ENCODE peak calls at places on chromosomes 16 and 17, in eight cellular contexts. B, K, I, S, C, R, W and M are unnamed samples.

GRCh38 chr16:9115277-9115676 is 23.8 kb downstream of the HAPSTR1 start:
- DNase-seq in R (no peak), B (no peak), C (no peak), K (no peak), I (no peak), W (no peak), S (no peak), M (no peak)

GRCh38 chr16:2280461-2280860 is 12.5 kb upstream of the RNPS1 start:
- DNase-seq in S (no peak), B (no peak), K (no peak), W (no peak), R (no peak), I (no peak), C (no peak), M (peak)

GRCh38 chr17:47239663-47240374 is 13.8 kb upstream of the ITGB3 start:
- DNase-seq in W (no peak), K (no peak), I (peak), R (peak), B (peak), C (peak), S (peak), M (peak)

GRCh38 chr17:48676963-48677558 is 45.3 kb downstream of the PRAC1 start:
- DNase-seq in R (no peak), K (no peak), I (no peak), S (no peak), B (no peak), C (no peak), W (no peak), M (no peak)

GRCh38 chr16:9112166-9112843 is 20.9 kb downstream of the HAPSTR1 start:
- DNase-seq in S (peak), R (no peak), C (no peak), B (no peak), K (no peak), W (no peak), I (no peak), M (no peak)

GRCh38 chr17:48624544-48625501 is 1.3 kb downstream of the HOXB9 start:
- DNase-seq in S (no peak), B (no peak), I (no peak), R (no peak), W (no peak), C (no peak), K (no peak), M (no peak)

GRCh38 chr16:11240636-11241473 is 15.1 kb downstream of the SOCS1 start:
- DNase-seq in W (no peak), K (no peak), S (peak), C (no peak), B (no peak), R (no peak), I (no peak), M (no peak)

GRCh38 chr17:49439673-49440571 is 25.2 kb upstream of the PHB1 start:
- DNase-seq in W (no peak), B (no peak), S (no peak), I (no peak), C (no peak), R (no peak), K (no peak), M (no peak)

GRCh38 chr17:30095507-30096244 is 20.9 kb upstream of the NSRP1 start:
- DNase-seq in R (peak), K (no peak), B (no peak), W (no peak), S (peak), I (no peak), C (no peak), M (no peak)

GRCh38 chr17:63798572-63799113 is 24.7 kb downstream of the DDX42 start:
- DNase-seq in W (no peak), S (no peak), B (no peak), I (no peak), C (no peak), K (no peak), R (no peak), M (no peak)

GRCh38 chr17:77516902-77517301 is 376.1 kb downstream of the SEC14L1 start:
- DNase-seq in R (no peak), K (no peak), I (no peak), C (no peak), B (no peak), W (no peak), S (no peak), M (no peak)

GRCh38 chr16:57577691-57578224 is 35.3 kb downstream of the ADGRG5 start:
- DNase-seq in I (no peak), S (peak), W (no peak), C (no peak), B (no peak), K (peak), R (no peak), M (no peak)

GRCh38 chr16:70800798-70801480 is at the start of gene VAC14:
- DNase-seq in I (peak), C (peak), W (peak), S (peak), R (peak), K (peak), B (peak), M (peak)

GRCh38 chr16:14325921-14326401 is 254.8 kb downstream of the MRTFB start:
- DNase-seq in W (no peak), S (no peak), I (no peak), R (peak), B (no peak), C (no peak), K (no peak), M (no peak)

GRCh38 chr16:57801856-57802634 is at the start of gene KIFC3:
- DNase-seq in S (peak), B (peak), W (peak), C (peak), R (peak), K (peak), I (peak), M (peak)

GRCh38 chr16:50677351-50677750 is 3.8 kb downstream of the SNX20 start:
- DNase-seq in S (no peak), I (no peak), B (no peak), K (no peak), W (no peak), C (no peak), R (no peak), M (no peak)

GRCh38 chr17:78504156-78504925 is 72.9 kb downstream of the DNAH17 start:
- DNase-seq in I (no peak), B (no peak), C (no peak), K (no peak), R (no peak), W (no peak), S (no peak), M (no peak)

GRCh38 chr16:48101069-48101674 is 54.6 kb downstream of the ABCC12 start:
- DNase-seq in C (no peak), I (no peak), W (no peak), B (no peak), S (no peak), R (no peak), K (no peak), M (no peak)

GRCh38 chr17:73430848-73431247 is 119.0 kb upstream of the CDC42EP4 start:
- DNase-seq in B (no peak), C (no peak), I (no peak), K (no peak), W (no peak), R (peak), S (no peak), M (no peak)

GRCh38 chr17:45948881-45949624 is 50.0 kb upstream of the STH start:
- DNase-seq in I (peak), W (peak), B (peak), C (peak), K (peak), R (peak), S (peak), M (peak)

GRCh38 chr17:75250009-75250471 is 11.4 kb downstream of the GGA3 start:
- DNase-seq in C (no peak), B (no peak), W (peak), K (peak), I (peak), S (no peak), R (peak), M (no peak)

GRCh38 chr17:41657164-41657754 is 31.4 kb upstream of the EIF1 start:
- DNase-seq in W (no peak), S (no peak), B (no peak), K (no peak), I (no peak), R (no peak), C (no peak), M (no peak)

GRCh38 chr17:77327566-77328463 is 187.0 kb downstream of the SEC14L1 start:
- DNase-seq in K (no peak), I (no peak), C (no peak), B (no peak), W (no peak), S (peak), R (no peak), M (peak)

GRCh38 chr16:13550254-13550653 is 369.7 kb upstream of the ERCC4 start:
- DNase-seq in K (no peak), S (no peak), B (no peak), R (no peak), I (no peak), W (no peak), C (no peak), M (no peak)

GRCh38 chr16:7597677-7598076 is 265.0 kb downstream of the RBFOX1 start:
- DNase-seq in B (no peak), S (no peak), C (no peak), I (no peak), K (no peak), R (no peak), W (no peak), M (no peak)

GRCh38 chr16:56604966-56605365 is 3.4 kb upstream of the MT2A start:
- DNase-seq in W (no peak), C (no peak), K (no peak), B (no peak), S (no peak), I (no peak), R (peak), M (no peak)

GRCh38 chr16:57145964-57146647 is 39.7 kb downstream of the PSME3IP1 start:
- DNase-seq in B (no peak), W (no peak), R (no peak), C (no peak), I (no peak), K (no peak), S (no peak), M (peak)

GRCh38 chr17:16468428-16468992 is 23.5 kb downstream of the LRRC75A start:
- DNase-seq in W (no peak), R (no peak), I (no peak), S (no peak), C (peak), B (no peak), K (no peak), M (peak)

GRCh38 chr17:72386619-72387237 is 265.9 kb downstream of the SOX9 start:
- DNase-seq in C (no peak), B (no peak), I (no peak), S (no peak), K (no peak), W (no peak), R (no peak), M (no peak)

GRCh38 chr17:56475121-56475520 is 118.4 kb upstream of the NOG start:
- DNase-seq in C (no peak), W (no peak), B (no peak), S (no peak), I (no peak), R (no peak), K (no peak), M (no peak)

GRCh38 chr16:83852774-83853173 is 45.0 kb downstream of the HSBP1 start:
- DNase-seq in S (no peak), B (no peak), R (no peak), C (no peak), I (no peak), K (no peak), W (no peak), M (no peak)

GRCh38 chr16:2298621-2299020 is 30.7 kb upstream of the RNPS1 start:
- DNase-seq in K (no peak), B (no peak), I (no peak), W (no peak), R (no peak), C (no peak), S (no peak), M (no peak)

GRCh38 chr17:53919356-53919755 is 96.6 kb downstream of the KIF2B start:
- DNase-seq in R (no peak), C (no peak), I (no peak), S (no peak), B (no peak), K (no peak), W (no peak), M (no peak)

GRCh38 chr17:55852734-55853133 is 101.9 kb downstream of the PCTP start:
- DNase-seq in I (no peak), C (no peak), K (no peak), S (no peak), W (no peak), B (no peak), R (no peak), M (no peak)

GRCh38 chr17:80029235-80029974 is 6.3 kb downstream of the TBC1D16 start:
- DNase-seq in I (peak), S (no peak), K (no peak), R (peak), W (no peak), B (no peak), C (no peak), M (peak)

GRCh38 chr17:75067856-75068255 is 19.9 kb upstream of the SLC16A5 start:
- DNase-seq in W (no peak), C (no peak), K (no peak), S (no peak), B (no peak), I (no peak), R (no peak), M (no peak)

GRCh38 chr17:50268632-50269287 is 5.5 kb upstream of the TMEM92 start:
- DNase-seq in W (no peak), R (no peak), I (no peak), S (no peak), B (no peak), K (no peak), C (no peak), M (no peak)

GRCh38 chr17:79678856-79679255 is 51.9 kb upstream of the ENPP7 start:
- DNase-seq in S (no peak), I (no peak), K (no peak), W (no peak), C (no peak), R (no peak), B (no peak), M (no peak)

GRCh38 chr16:65235339-65236177 is 113.7 kb upstream of the CDH11 start:
- DNase-seq in S (no peak), C (no peak), R (no peak), W (no peak), K (no peak), B (no peak), I (no peak), M (no peak)

GRCh38 chr16:81137012-81137335 is 40.8 kb upstream of the GCSH start:
- DNase-seq in W (no peak), B (peak), S (no peak), I (no peak), K (no peak), C (no peak), R (no peak), M (no peak)
- H3K27ac ChIP-seq in W (no peak), B (peak), S (no peak), I (no peak), K (no peak), C (peak), R (no peak), M (no peak)

DNA sequence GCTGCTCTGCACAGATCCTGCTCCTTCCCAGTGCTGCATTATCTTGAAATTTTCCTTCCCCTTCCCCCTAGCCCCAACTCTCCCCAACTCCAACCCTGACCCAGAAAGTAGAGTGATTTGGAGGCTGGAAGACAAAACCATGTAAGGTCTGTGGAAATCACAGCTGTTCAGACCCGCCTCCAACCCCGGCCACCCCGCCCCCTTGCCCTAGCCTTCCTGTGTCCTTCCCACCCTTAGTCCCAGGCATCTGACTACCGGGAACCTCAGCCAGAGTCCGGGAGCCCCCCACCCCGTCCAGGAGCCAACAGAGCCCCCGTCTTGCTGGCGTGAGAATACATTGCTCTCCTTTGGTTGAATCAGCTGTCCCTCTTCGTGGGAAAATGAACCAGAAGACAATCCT is at the start of gene AOC3:
- DNase-seq in S (no peak), B (no peak), W (no peak), C (no peak), I (peak), R (peak), K (no peak), M (peak)
- H3K27ac ChIP-seq in S (no peak), B (no peak), W (no peak), C (peak), I (peak), R (peak), K (no peak), M (peak)

GRCh38 chr17:66803474-66803951 is 31.4 kb upstream of the CACNG5 start:
- DNase-seq in B (no peak), W (no peak), K (no peak), S (no peak), C (no peak), R (no peak), I (no peak), M (no peak)
- H3K27ac ChIP-seq in B (no peak), W (no peak), K (no peak), S (no peak), C (no peak), R (no peak), I (no peak), M (no peak)

GRCh38 chr17:28227278-28228108 is 91.5 kb upstream of the TMEM97 start:
- DNase-seq in W (no peak), K (no peak), R (peak), C (peak), S (peak), B (no peak), I (peak), M (peak)

GRCh38 chr17:28230011-28230410 is 89.0 kb upstream of the TMEM97 start:
- DNase-seq in R (peak), I (no peak), K (no peak), S (no peak), W (no peak), B (no peak), C (no peak), M (no peak)

GRCh38 chr17:28228986-28229729 is 89.8 kb upstream of the TMEM97 start:
- DNase-seq in S (no peak), C (no peak), K (no peak), B (no peak), I (no peak), R (no peak), W (no peak), M (no peak)

GRCh38 chr17:28226563-28226962 is 92.4 kb upstream of the TMEM97 start:
- DNase-seq in W (no peak), S (no peak), K (no peak), I (no peak), B (no peak), C (no peak), R (peak), M (no peak)

DNA sequence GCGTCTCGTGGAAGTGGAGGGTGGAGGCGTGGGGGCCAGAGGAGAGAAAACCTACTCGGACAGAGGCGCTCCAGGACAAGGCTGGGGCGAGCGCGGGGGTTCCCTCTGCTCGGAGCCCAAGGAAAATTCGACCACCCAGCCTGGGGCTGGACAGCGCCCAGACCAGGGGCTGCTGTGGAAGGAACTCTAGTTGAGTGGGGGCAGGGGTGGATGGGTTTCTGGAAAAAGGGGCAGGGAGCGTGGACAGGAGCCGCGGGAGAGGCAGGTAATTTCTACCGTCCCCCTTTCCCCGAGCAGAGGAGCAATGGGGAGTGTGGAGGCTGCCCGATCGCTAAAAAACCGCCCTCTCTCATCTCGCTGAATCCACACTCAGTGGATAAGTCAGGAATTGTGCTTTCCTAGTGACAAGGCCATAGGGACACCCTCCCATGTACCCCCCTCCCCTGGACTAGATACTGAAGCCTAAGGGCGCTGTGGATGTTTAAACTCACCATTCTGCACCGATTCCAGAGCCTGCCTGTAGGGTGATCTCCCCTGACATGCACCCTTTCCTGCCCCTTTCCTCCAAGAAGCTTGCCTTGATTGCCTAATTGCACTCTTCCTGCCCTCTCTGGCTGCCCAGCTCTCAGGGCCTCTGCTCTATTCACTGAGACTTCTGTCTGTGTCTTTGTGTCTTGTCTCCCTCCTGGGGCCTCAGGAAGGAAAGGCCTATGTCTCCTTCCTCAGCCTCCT is 90.7 kb upstream of the TMEM97 start:
- DNase-seq in R (no peak), S (no peak), K (no peak), B (no peak), C (no peak), W (no peak), I (no peak), M (no peak)
- H3K27ac ChIP-seq in R (peak), S (no peak), K (no peak), B (no peak), C (peak), W (no peak), I (no peak), M (no peak)

GRCh38 chr16:49590166-49590871 is 216.7 kb downstream of the C16orf78 start:
- DNase-seq in B (no peak), R (no peak), C (no peak), S (no peak), K (no peak), I (no peak), W (no peak), M (no peak)
- H3K27ac ChIP-seq in B (no peak), R (no peak), C (no peak), S (no peak), K (no peak), I (no peak), W (no peak), M (no peak)

DNA sequence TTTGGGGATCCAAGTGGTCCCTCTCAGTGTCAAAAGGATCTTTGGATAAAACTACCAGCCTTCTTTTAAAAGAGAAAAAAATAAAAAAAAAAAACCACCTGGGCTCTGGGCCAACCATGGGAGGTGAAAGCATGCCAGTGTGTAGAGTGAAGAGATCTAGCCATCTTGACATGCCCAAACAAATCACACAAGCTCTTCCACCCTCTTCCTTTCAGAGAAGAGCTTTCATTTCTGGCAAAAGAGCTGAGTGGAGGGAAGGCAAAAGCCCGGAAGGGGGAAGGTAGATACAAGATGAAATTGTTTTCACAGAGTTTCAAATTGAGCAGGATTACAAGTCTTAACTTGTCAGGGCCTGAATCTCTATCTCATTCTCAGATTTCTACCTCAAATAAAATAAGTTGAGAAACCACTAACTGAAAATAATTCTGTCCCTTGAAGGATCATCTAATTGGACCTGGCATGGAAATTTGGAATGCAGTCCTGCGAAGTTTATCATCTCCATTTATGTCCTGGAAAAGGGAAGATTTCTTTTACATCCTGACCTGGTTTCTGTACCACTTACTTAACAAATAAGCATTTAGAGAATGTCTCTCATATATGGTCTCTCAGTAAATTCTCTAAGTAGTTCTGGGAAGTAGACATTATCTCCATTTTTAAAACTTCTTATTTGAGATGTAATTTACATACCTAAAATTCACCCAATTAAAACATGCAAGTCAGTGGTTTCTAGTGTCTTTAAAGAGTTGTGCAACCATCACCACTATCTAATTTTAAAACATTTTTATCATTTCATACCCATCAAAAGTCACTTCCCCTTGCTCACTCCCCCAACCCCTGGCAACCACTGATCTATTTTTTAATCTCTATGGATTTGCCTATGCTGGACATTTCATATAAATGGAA is 93.6 kb downstream of the TANGO6 start:
- DNase-seq in K (no peak), R (no peak), I (no peak), B (no peak), C (peak), W (no peak), S (no peak), M (no peak)
- H3K27ac ChIP-seq in K (no peak), R (no peak), I (no peak), B (no peak), C (peak), W (no peak), S (no peak), M (no peak)